ENCODE peak calls at places on chromosomes 2 and 18, in five cellular contexts. One of them, this sample, is unnamed.

GRCh38 chr18:52903858-52904257 is 563.9 kb downstream of the DCC start:
- DNase-seq in type B pancreatic cell: no peak
- DNase-seq in IMR-90: no peak
- DNase-seq in choroid plexus epithelial cell: peak; percentile 0
- DNase-seq in GM12865: peak; percentile 30
- DNase-seq in this sample: peak; percentile 21

GRCh38 chr2:133146893-133147292 is 421.4 kb downstream of the NCKAP5 start:
- DNase-seq in type B pancreatic cell: no peak
- DNase-seq in choroid plexus epithelial cell: peak; percentile 6
- DNase-seq in GM12865: no peak
- DNase-seq in IMR-90: peak; percentile 47
- DNase-seq in this sample: no peak

GRCh38 chr2:159615936-159616733 is at the start of gene BAZ2B:
- DNase-seq in GM12865: peak; percentile 54
- DNase-seq in IMR-90: peak; percentile 88
- DNase-seq in type B pancreatic cell: peak; percentile 78
- DNase-seq in choroid plexus epithelial cell: peak; percentile 89
- DNase-seq in this sample: no peak

GRCh38 chr2:239695106-239695727 is 294.4 kb upstream of the HDAC4 start:
- DNase-seq in type B pancreatic cell: no peak
- DNase-seq in choroid plexus epithelial cell: no peak
- DNase-seq in IMR-90: no peak
- DNase-seq in GM12865: no peak
- DNase-seq in this sample: no peak

GRCh38 chr2:239929504-239929903 is 95.6 kb downstream of the NDUFA10 start:
- DNase-seq in choroid plexus epithelial cell: no peak
- DNase-seq in IMR-90: no peak
- DNase-seq in type B pancreatic cell: peak; percentile 62
- DNase-seq in GM12865: no peak
- DNase-seq in this sample: no peak

GRCh38 chr2:53744395-53745065 is 23.1 kb upstream of the CHAC2 start:
- DNase-seq in choroid plexus epithelial cell: no peak
- DNase-seq in type B pancreatic cell: no peak
- DNase-seq in IMR-90: peak; percentile 3
- DNase-seq in GM12865: no peak
- DNase-seq in this sample: no peak

GRCh38 chr18:80229342-80229741 is 18.0 kb downstream of the PARD6G start:
- DNase-seq in GM12865: no peak
- DNase-seq in IMR-90: no peak
- DNase-seq in type B pancreatic cell: no peak
- DNase-seq in choroid plexus epithelial cell: no peak
- DNase-seq in this sample: no peak

GRCh38 chr2:109349555-109350430 is 220.8 kb downstream of the SH3RF3 start:
- DNase-seq in GM12865: no peak
- DNase-seq in type B pancreatic cell: peak; percentile 63
- DNase-seq in IMR-90: no peak
- DNase-seq in choroid plexus epithelial cell: no peak
- DNase-seq in this sample: no peak

GRCh38 chr18:53752968-53753367 is 471.5 kb downstream of the MBD2 start:
- DNase-seq in GM12865: no peak
- DNase-seq in type B pancreatic cell: no peak
- DNase-seq in choroid plexus epithelial cell: no peak
- DNase-seq in IMR-90: no peak
- DNase-seq in this sample: no peak

GRCh38 chr2:126894585-126895182 is 4.0 kb upstream of the TEX51 start:
- DNase-seq in GM12865: no peak
- DNase-seq in type B pancreatic cell: peak; percentile 60
- DNase-seq in IMR-90: no peak
- DNase-seq in choroid plexus epithelial cell: no peak
- DNase-seq in this sample: no peak

GRCh38 chr2:70892750-70893149 is 43.0 kb upstream of the ATP6V1B1 start:
- DNase-seq in GM12865: no peak
- DNase-seq in choroid plexus epithelial cell: no peak
- DNase-seq in type B pancreatic cell: no peak
- DNase-seq in IMR-90: no peak
- DNase-seq in this sample: no peak

GRCh38 chr2:176136375-176137248 is 7.1 kb downstream of the HOXD8 start:
- DNase-seq in type B pancreatic cell: no peak
- DNase-seq in GM12865: no peak
- DNase-seq in IMR-90: no peak
- DNase-seq in choroid plexus epithelial cell: no peak
- DNase-seq in this sample: no peak

GRCh38 chr2:191931332-191931731 is 84.4 kb upstream of the CAVIN2 start:
- DNase-seq in GM12865: peak; percentile 9
- DNase-seq in choroid plexus epithelial cell: no peak
- DNase-seq in IMR-90: no peak
- DNase-seq in type B pancreatic cell: no peak
- DNase-seq in this sample: no peak

GRCh38 chr2:96082211-96083063 is 33.9 kb downstream of the ADRA2B start:
- DNase-seq in GM12865: no peak
- DNase-seq in type B pancreatic cell: no peak
- DNase-seq in choroid plexus epithelial cell: no peak
- DNase-seq in IMR-90: no peak
- DNase-seq in this sample: no peak

GRCh38 chr2:232242316-232242715 is 136.2 kb upstream of the ALPP start:
- DNase-seq in IMR-90: no peak
- DNase-seq in choroid plexus epithelial cell: no peak
- DNase-seq in GM12865: no peak
- DNase-seq in type B pancreatic cell: no peak
- DNase-seq in this sample: no peak

GRCh38 chr2:241257419-241258032 is 57.9 kb downstream of the HDLBP start:
- DNase-seq in choroid plexus epithelial cell: peak; percentile 42
- DNase-seq in type B pancreatic cell: no peak
- DNase-seq in IMR-90: no peak
- DNase-seq in GM12865: no peak
- DNase-seq in this sample: peak; percentile 4

GRCh38 chr18:62566818-62567217 is 44.0 kb downstream of the ZCCHC2 start:
- DNase-seq in IMR-90: no peak
- DNase-seq in choroid plexus epithelial cell: no peak
- DNase-seq in GM12865: no peak
- DNase-seq in type B pancreatic cell: no peak
- DNase-seq in this sample: no peak

GRCh38 chr18:62571037-62571436 is 48.2 kb downstream of the ZCCHC2 start:
- DNase-seq in choroid plexus epithelial cell: no peak
- DNase-seq in type B pancreatic cell: no peak
- DNase-seq in IMR-90: no peak
- DNase-seq in GM12865: no peak
- DNase-seq in this sample: no peak

GRCh38 chr18:62564044-62564443 is 41.2 kb downstream of the ZCCHC2 start:
- DNase-seq in choroid plexus epithelial cell: no peak
- DNase-seq in IMR-90: no peak
- DNase-seq in type B pancreatic cell: no peak
- DNase-seq in GM12865: no peak
- DNase-seq in this sample: no peak

GRCh38 chr18:62569081-62569480 is 46.3 kb downstream of the ZCCHC2 start:
- DNase-seq in GM12865: no peak
- DNase-seq in type B pancreatic cell: no peak
- DNase-seq in choroid plexus epithelial cell: no peak
- DNase-seq in IMR-90: no peak
- DNase-seq in this sample: no peak

DNA sequence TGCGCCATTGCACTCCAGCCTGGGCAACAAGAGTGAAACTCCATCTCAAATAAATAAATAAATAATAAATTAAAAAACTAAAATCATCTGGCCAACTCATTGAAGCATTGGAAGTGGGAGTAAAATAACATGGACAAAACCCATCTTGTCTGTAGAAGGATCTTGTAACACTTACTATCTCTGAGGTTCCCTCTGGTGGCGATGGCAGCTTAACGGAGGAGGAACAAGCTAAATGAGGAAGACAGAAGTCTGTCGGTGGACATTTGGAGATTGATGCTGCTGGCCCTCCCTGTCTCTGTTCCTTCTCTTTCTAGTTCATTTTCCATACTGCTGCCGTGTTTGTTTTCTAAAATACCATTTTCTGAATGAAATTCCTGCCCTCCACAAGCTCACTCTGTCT is 43.4 kb downstream of the ZCCHC2 start:
- DNase-seq in GM12865: no peak
- DNase-seq in IMR-90: peak; percentile 7
- DNase-seq in choroid plexus epithelial cell: peak; percentile 54
- DNase-seq in type B pancreatic cell: no peak
- DNase-seq in this sample: no peak
- TF ChIP-seq CTCF in GM12865: no peak
- TF ChIP-seq CTCF in IMR-90: no peak
- TF ChIP-seq CTCF in choroid plexus epithelial cell: peak; percentile 46
- TF ChIP-seq CTCF in type B pancreatic cell: peak; percentile 42
- TF ChIP-seq CTCF in this sample: no peak

DNA sequence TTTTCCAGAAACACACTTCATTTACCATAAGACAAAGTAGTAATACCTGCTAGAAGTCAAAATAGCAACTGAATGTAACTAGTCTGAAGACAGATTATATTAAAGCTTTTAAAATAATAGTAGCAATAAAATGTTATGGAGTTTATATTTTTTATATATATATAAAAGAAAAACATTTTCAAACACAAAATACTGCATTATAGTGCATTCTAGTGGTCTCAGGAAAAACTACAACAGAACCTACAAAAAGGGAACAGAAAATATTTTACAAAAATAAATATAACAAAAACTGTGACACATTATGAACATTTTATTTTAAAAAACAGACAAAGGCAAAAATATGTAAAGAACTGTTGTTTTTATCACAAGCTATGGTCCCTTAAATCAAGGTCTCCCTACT is 48.0 kb downstream of the STRN start:
- DNase-seq in choroid plexus epithelial cell: peak; percentile 23
- DNase-seq in GM12865: no peak
- DNase-seq in type B pancreatic cell: no peak
- DNase-seq in IMR-90: peak; percentile 10
- DNase-seq in this sample: no peak
- TF ChIP-seq CTCF in choroid plexus epithelial cell: peak; percentile 48
- TF ChIP-seq CTCF in GM12865: no peak
- TF ChIP-seq CTCF in type B pancreatic cell: peak; percentile 62
- TF ChIP-seq CTCF in IMR-90: peak; percentile 45
- TF ChIP-seq CTCF in this sample: peak; percentile 27

GRCh38 chr2:136075466-136075865 is 42.5 kb downstream of the CXCR4 start:
- DNase-seq in GM12865: no peak
- DNase-seq in type B pancreatic cell: no peak
- DNase-seq in IMR-90: no peak
- DNase-seq in choroid plexus epithelial cell: no peak
- DNase-seq in this sample: no peak
- TF ChIP-seq CTCF in GM12865: no peak
- TF ChIP-seq CTCF in type B pancreatic cell: peak; percentile 14
- TF ChIP-seq CTCF in IMR-90: no peak
- TF ChIP-seq CTCF in choroid plexus epithelial cell: no peak
- TF ChIP-seq CTCF in this sample: no peak

GRCh38 chr2:227772197-227772661 is 26.5 kb downstream of the SCYGR8 start:
- DNase-seq in IMR-90: no peak
- DNase-seq in choroid plexus epithelial cell: peak; percentile 73
- DNase-seq in type B pancreatic cell: no peak
- DNase-seq in GM12865: no peak
- DNase-seq in this sample: no peak

GRCh38 chr2:227774895-227775842 is 29.5 kb downstream of the SCYGR8 start:
- DNase-seq in GM12865: no peak
- DNase-seq in type B pancreatic cell: no peak
- DNase-seq in choroid plexus epithelial cell: no peak
- DNase-seq in IMR-90: no peak
- DNase-seq in this sample: no peak

GRCh38 chr2:227772932-227773331 is 27.2 kb downstream of the SCYGR8 start:
- DNase-seq in type B pancreatic cell: no peak
- DNase-seq in GM12865: no peak
- DNase-seq in IMR-90: no peak
- DNase-seq in choroid plexus epithelial cell: no peak
- DNase-seq in this sample: no peak

GRCh38 chr2:227774011-227774624 is 28.4 kb downstream of the SCYGR8 start:
- DNase-seq in type B pancreatic cell: no peak
- DNase-seq in IMR-90: no peak
- DNase-seq in GM12865: peak; percentile 58
- DNase-seq in choroid plexus epithelial cell: peak; percentile 23
- DNase-seq in this sample: no peak
- TF ChIP-seq CTCF in type B pancreatic cell: peak; percentile 35
- TF ChIP-seq CTCF in IMR-90: peak; percentile 30
- TF ChIP-seq CTCF in GM12865: peak; percentile 37
- TF ChIP-seq CTCF in choroid plexus epithelial cell: peak; percentile 50
- TF ChIP-seq CTCF in this sample: no peak

DNA sequence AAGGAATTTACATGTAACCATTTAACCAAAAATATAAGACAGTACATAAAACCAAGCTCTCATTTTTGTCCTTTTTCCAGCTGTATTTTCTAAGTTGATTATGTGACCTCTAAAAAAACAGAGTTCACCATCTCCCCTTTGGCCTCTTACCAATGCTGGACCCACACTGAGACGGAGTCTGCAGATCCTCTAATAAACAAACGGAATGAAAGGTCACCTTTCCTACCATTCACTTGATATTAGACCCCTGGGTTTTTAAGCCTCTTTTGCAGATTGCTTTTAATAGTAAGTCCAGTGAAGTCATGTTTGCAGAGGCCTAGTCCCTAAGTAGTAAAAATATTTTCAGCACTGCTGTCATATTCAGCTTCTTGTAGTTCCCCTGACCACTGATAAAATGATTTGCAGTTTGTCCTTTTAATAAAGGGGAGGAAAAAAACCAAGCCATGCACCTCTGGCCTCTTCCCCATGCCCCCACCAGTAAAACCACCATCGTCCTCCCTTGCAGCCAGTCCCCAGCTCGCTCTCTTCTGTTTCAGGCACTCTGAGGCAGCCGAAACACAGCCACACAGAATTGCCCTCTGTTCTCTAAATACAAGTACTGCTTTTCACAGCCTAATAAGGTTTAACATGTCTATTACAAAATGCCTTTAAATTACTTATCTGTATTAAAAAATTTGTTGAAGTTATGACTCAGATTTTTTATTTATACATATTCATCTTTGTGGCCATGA is 427.5 kb downstream of the PARD3B start:
- DNase-seq in choroid plexus epithelial cell: peak; percentile 15
- DNase-seq in type B pancreatic cell: no peak
- DNase-seq in IMR-90: peak; percentile 12
- DNase-seq in GM12865: no peak
- DNase-seq in this sample: no peak
- TF ChIP-seq CTCF in choroid plexus epithelial cell: no peak
- TF ChIP-seq CTCF in type B pancreatic cell: no peak
- TF ChIP-seq CTCF in IMR-90: no peak
- TF ChIP-seq CTCF in GM12865: no peak
- TF ChIP-seq CTCF in this sample: no peak

This sample was measured in D721Med.